ENCODE peak calls at places on chromosome 12, in six cellular contexts. T is lower lobe of right lung, D is substantia nigra, S is amniotic stem cell, B is fibroblast of mammary gland, H is HepG2. E is an unnamed sample.

GRCh38 chr12:59839514-59839913 is 243.7 kb downstream of the SLC16A7 start:
- DNase-seq in T (no peak), B (peak), H (no peak), D (no peak), S (no peak), E (no peak)

GRCh38 chr12:18861287-18861858 is 123.5 kb downstream of the CAPZA3 start:
- DNase-seq in H (peak), B (peak), D (no peak), S (no peak), T (no peak), E (peak)

GRCh38 chr12:116318738-116319050 is 41.2 kb upstream of the MED13L start:
- DNase-seq in H (no peak), T (no peak), B (no peak), S (no peak), D (no peak), E (no peak)

GRCh38 chr12:109764123-109764522 is 50.5 kb downstream of the FAM222A start:
- DNase-seq in B (no peak), S (no peak), H (no peak), T (peak), D (no peak), E (no peak)

GRCh38 chr12:119208626-119209061 is 29.9 kb downstream of the HSPB8 start:
- DNase-seq in B (peak), T (peak), S (no peak), D (peak), H (peak), E (peak)

GRCh38 chr12:50764861-50765324 is 992 bp downstream of the ATF1 start:
- DNase-seq in S (peak), B (peak), H (peak), T (no peak), D (no peak), E (peak)

GRCh38 chr12:130522244-130522834 is 184.7 kb downstream of the PIWIL1 start:
- DNase-seq in T (no peak), S (no peak), H (no peak), B (no peak), D (no peak), E (no peak)

GRCh38 chr12:2336409-2336829 is 283.6 kb downstream of the CACNA1C start:
- DNase-seq in S (peak), D (no peak), H (no peak), B (peak), T (no peak), E (peak)

GRCh38 chr12:104358353-104359003 is 54.9 kb downstream of the EID3 start:
- DNase-seq in S (no peak), T (peak), D (peak), B (peak), H (peak), E (peak)

GRCh38 chr12:10701226-10701681 is 21.9 kb downstream of the YBX3 start:
- DNase-seq in T (no peak), S (no peak), D (no peak), H (no peak), B (peak), E (no peak)

GRCh38 chr12:92107094-92107493 is 38.6 kb downstream of the BTG1 start:
- DNase-seq in D (no peak), S (no peak), T (no peak), H (no peak), B (no peak), E (no peak)

GRCh38 chr12:19643635-19644034 is 204.3 kb downstream of the AEBP2 start:
- DNase-seq in B (peak), T (no peak), S (peak), D (no peak), H (peak), E (peak)

GRCh38 chr12:84986586-84986985 is 49.5 kb downstream of the TSPAN19 start:
- DNase-seq in H (no peak), B (no peak), S (no peak), T (no peak), D (no peak), E (no peak)

GRCh38 chr12:119679490-119679889 is 11.6 kb downstream of the PRKAB1 start:
- DNase-seq in B (no peak), H (no peak), D (no peak), S (no peak), T (no peak), E (no peak)

GRCh38 chr12:34286483-34286882 is 264.2 kb downstream of the ALG10 start:
- DNase-seq in D (no peak), B (no peak), H (no peak), S (no peak), T (no peak), E (no peak)

GRCh38 chr12:69583203-69583602 is 2.1 kb upstream of the CCT2 start:
- DNase-seq in H (peak), B (no peak), S (no peak), T (no peak), D (no peak), E (no peak)

GRCh38 chr12:105331805-105332251 is 1.3 kb downstream of the C12orf75 start:
- DNase-seq in S (no peak), H (peak), B (no peak), T (no peak), D (no peak), E (no peak)

GRCh38 chr12:104339663-104340062 is 36.1 kb downstream of the EID3 start:
- DNase-seq in H (no peak), D (no peak), B (peak), T (no peak), S (no peak), E (no peak)

GRCh38 chr12:28114488-28114887 is 75.8 kb upstream of the CCDC91 start:
- DNase-seq in H (no peak), D (no peak), S (no peak), T (no peak), B (peak), E (peak)

GRCh38 chr12:128076188-128076587 is 190.8 kb upstream of the TMEM132C start:
- DNase-seq in H (no peak), T (no peak), S (peak), B (peak), D (no peak), E (no peak)

GRCh38 chr12:32444895-32445294 is 45.5 kb downstream of the FGD4 start:
- DNase-seq in S (no peak), D (no peak), T (no peak), H (peak), B (peak), E (peak)

GRCh38 chr12:121916719-121917118 is 1.7 kb upstream of the CFAP251 start:
- DNase-seq in B (peak), T (no peak), D (no peak), H (no peak), S (no peak), E (no peak)

E was measured in mammary epithelial cell.